ENCODE peak calls at places on chromosomes 16 and 17, in seven cellular contexts. L, Z, U, D, F, B and I are unnamed samples.

GRCh38 chr17:28097254-28097653 is 54.8 kb downstream of the NLK start:
- DNase-seq in L (no peak), D (no peak), F (no peak), Z (no peak), B (no peak), U (no peak), I (no peak)

GRCh38 chr17:2700491-2701141 is 10.9 kb downstream of the CLUH start:
- DNase-seq in B (no peak), Z (peak), L (no peak), U (no peak), F (peak), D (no peak), I (no peak)

GRCh38 chr16:11976850-11977205 is 294 bp downstream of the SNX29 start:
- DNase-seq in L (no peak), F (no peak), B (peak), D (no peak), U (no peak), Z (no peak), I (no peak)

GRCh38 chr16:1146409-1146808 is 6.5 kb upstream of the CACNA1H start:
- DNase-seq in D (no peak), F (no peak), U (no peak), L (no peak), B (no peak), Z (no peak), I (no peak)

GRCh38 chr16:54446639-54447038 is 160.1 kb upstream of the IRX3 start:
- DNase-seq in B (no peak), Z (peak), L (no peak), U (peak), F (no peak), D (peak), I (no peak)

GRCh38 chr16:2857451-2858244 is at the start of gene PRSS22:
- DNase-seq in F (no peak), L (peak), D (no peak), Z (peak), B (no peak), U (no peak), I (no peak)

GRCh38 chr17:65855245-65855644 is 293.8 kb upstream of the AXIN2 start:
- DNase-seq in F (no peak), L (no peak), D (no peak), Z (no peak), U (peak), B (no peak), I (no peak)

GRCh38 chr16:31105677-31106213 is 2.4 kb upstream of the BCKDK start:
- DNase-seq in F (peak), D (peak), B (peak), Z (peak), L (peak), U (peak), I (no peak)

GRCh38 chr16:26204138-26204537 is 512.4 kb downstream of the HS3ST4 start:
- DNase-seq in L (no peak), F (no peak), U (no peak), B (no peak), D (no peak), Z (no peak), I (no peak)

GRCh38 chr17:81885869-81886548 is 5.4 kb downstream of the ALYREF start:
- DNase-seq in Z (peak), L (no peak), U (no peak), D (no peak), B (no peak), F (no peak), I (no peak)

GRCh38 chr17:74394977-74395376 is 27.7 kb downstream of the GPR142 start:
- DNase-seq in B (no peak), L (no peak), D (no peak), F (no peak), Z (no peak), U (peak), I (no peak)

GRCh38 chr17:10059684-10060211 is 138.7 kb downstream of the GAS7 start:
- DNase-seq in L (no peak), F (no peak), B (no peak), Z (no peak), U (no peak), D (no peak), I (no peak)

GRCh38 chr16:23293016-23293415 is 9.1 kb upstream of the SCNN1B start:
- DNase-seq in B (no peak), D (no peak), L (no peak), Z (no peak), U (no peak), F (no peak), I (no peak)

GRCh38 chr17:71921726-71922320 is 199.0 kb upstream of the SOX9 start:
- DNase-seq in U (no peak), D (no peak), B (no peak), F (no peak), L (no peak), Z (no peak), I (no peak)

GRCh38 chr17:32518856-32519768 is 32.3 kb downstream of the CDK5R1 start:
- DNase-seq in D (no peak), F (no peak), U (no peak), Z (peak), B (peak), L (no peak), I (no peak)

GRCh38 chr16:87702325-87702811 is 63.4 kb downstream of the KLHDC4 start:
- DNase-seq in U (no peak), L (no peak), B (peak), F (no peak), D (no peak), Z (no peak), I (no peak)

GRCh38 chr17:62722625-62723024 is 85.5 kb downstream of the MARCHF10 start:
- DNase-seq in D (no peak), L (no peak), B (no peak), Z (no peak), F (no peak), U (no peak), I (no peak)

GRCh38 chr17:61413654-61414133 is 14.1 kb downstream of the TBX2 start:
- DNase-seq in F (no peak), B (no peak), D (no peak), L (peak), U (no peak), Z (no peak), I (no peak)

GRCh38 chr16:28166394-28167208 is 45.2 kb downstream of the XPO6 start:
- DNase-seq in Z (no peak), B (no peak), U (no peak), F (no peak), L (no peak), D (no peak), I (no peak)

DNA sequence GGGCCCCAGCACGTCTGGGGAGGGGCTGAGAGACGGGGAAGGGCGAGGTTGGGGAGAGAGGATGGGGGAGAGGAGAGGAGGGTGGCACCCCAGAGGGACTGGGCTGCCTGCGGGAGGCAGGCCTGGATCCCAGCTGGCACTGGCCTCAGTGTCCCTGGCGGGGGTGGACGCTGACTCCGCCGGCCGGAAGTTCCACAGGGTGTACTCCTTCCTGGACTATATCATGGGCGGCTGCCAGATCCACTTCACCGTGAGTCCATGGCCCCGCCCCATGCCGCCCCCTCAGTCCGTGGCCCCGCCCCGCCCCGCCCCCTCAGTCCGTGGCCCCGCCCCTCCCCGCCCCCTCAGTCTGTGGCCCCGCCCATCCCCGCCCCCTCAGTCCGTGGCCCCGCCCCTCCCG is 11.3 kb downstream of the CPNE7 start:
- DNase-seq in L (no peak), B (no peak), F (no peak), Z (no peak), D (no peak), U (no peak), I (no peak)
- H3K27ac ChIP-seq in L (no peak), B (no peak), F (no peak), Z (no peak), D (no peak), U (no peak), I (peak)

GRCh38 chr17:7022791-7023571 is at the start of gene BCL6B:
- DNase-seq in F (no peak), B (no peak), Z (no peak), L (no peak), U (no peak), D (no peak), I (no peak)
- TF ChIP-seq CTCF in F (no peak), B (no peak), Z (no peak), L (no peak), U (no peak), D (no peak), I (no peak)

DNA sequence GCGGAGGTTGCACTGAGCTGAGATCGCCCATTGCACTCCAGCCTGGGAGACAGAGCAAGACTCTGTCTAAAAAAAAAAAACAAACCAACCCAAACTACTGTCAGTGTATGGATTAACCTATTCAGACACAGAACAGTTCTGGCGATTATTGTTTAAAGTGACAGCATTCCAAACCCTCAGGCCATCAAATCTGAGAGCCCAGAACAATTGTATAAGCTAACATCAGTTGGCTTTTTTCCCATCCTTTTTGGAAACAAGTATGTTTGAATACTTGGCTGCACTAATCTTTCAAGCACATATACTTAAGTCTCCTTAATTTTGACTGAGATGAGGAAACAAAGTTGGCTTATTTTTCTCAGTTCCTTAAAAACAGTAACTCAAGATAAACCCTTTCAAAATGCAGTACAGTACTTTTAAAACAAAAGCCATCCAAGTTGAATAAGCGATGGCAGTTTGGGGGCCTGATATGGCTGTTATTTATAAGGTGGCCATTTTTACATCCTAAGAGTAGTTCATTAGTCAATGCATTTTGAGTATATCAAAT is 1.4 kb downstream of the ZSWIM7 start:
- DNase-seq in Z (no peak), U (no peak), L (no peak), D (no peak), F (no peak), B (no peak), I (no peak)
- H3K4me3 ChIP-seq in Z (peak), U (peak), L (no peak), D (no peak), F (no peak), B (no peak), I (no peak)

DNA sequence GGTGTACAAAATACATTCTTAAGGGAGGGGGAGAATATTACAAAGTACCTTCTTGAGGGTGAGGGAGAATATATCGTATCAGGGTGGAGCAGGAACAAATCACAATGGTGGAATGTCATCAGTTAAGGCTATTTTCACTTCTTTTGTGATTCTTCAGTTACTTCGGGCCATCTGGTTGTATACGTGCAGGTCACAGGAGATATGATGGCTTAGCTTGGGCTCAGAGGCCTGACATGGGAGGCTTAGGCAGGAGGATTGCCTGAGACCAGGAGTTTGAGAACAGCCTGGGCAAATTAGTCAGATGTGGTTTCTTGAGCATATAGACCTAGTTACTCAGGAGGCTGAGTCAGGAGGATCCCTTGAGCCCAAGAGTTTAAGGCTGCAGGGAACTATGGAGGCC is 13.1 kb downstream of the ODAD4 start:
- DNase-seq in B (no peak), D (no peak), L (no peak), F (no peak), U (no peak), Z (no peak), I (no peak)
- H3K27ac ChIP-seq in B (no peak), D (no peak), L (no peak), F (no peak), U (no peak), Z (no peak), I (no peak)

GRCh38 chr17:627051-627450 is 87.6 kb downstream of the VPS53 start:
- DNase-seq in Z (no peak), F (no peak), L (no peak), B (no peak), U (peak), D (no peak), I (no peak)
- TF ChIP-seq CTCF in Z (no peak), F (no peak), L (no peak), B (no peak), U (no peak), D (no peak), I (no peak)

GRCh38 chr16:49664221-49665215 is 191.4 kb downstream of the ZNF423 start:
- DNase-seq in Z (no peak), U (no peak), F (no peak), B (no peak), L (no peak), D (no peak), I (no peak)
- H3K4me3 ChIP-seq in Z (peak), U (no peak), F (no peak), B (no peak), L (no peak), D (peak), I (no peak)